ENCODE peak calls at places on chromosomes 7 and 10, in nine cellular contexts. One of them, this sample, is unnamed. For H3K4me1, the result is how much of the 10 kb centered on the place peaks cover.

GRCh38 chr7:4682621-4683042 is 537 bp downstream of the FOXK1 start:
- DNase-seq in CD8-positive, alpha-beta T cell: peak
- DNase-seq in ovary: peak
- DNase-seq in A549: no peak
- DNase-seq in right cardiac atrium: peak
- DNase-seq in CD8-positive, alpha-beta memory T cell: peak
- DNase-seq in heart right ventricle: peak
- DNase-seq in CD4-positive, CD25-positive, alpha-beta regulatory T cell: peak
- DNase-seq in vagina: no peak
- DNase-seq in this sample: peak

GRCh38 chr7:152344253-152344652 is 91.5 kb downstream of the KMT2C start:
- DNase-seq in CD4-positive, CD25-positive, alpha-beta regulatory T cell: no peak
- DNase-seq in A549: no peak
- DNase-seq in CD8-positive, alpha-beta memory T cell: peak
- DNase-seq in CD8-positive, alpha-beta T cell: no peak
- DNase-seq in heart right ventricle: no peak
- DNase-seq in ovary: no peak
- DNase-seq in vagina: no peak
- DNase-seq in right cardiac atrium: no peak
- DNase-seq in this sample: no peak

GRCh38 chr10:13788701-13789447 is 202.1 kb downstream of the PRPF18 start:
- DNase-seq in ovary: peak
- DNase-seq in heart right ventricle: peak
- DNase-seq in CD8-positive, alpha-beta memory T cell: peak
- DNase-seq in CD8-positive, alpha-beta T cell: no peak
- DNase-seq in right cardiac atrium: peak
- DNase-seq in vagina: no peak
- DNase-seq in CD4-positive, CD25-positive, alpha-beta regulatory T cell: peak
- DNase-seq in A549: no peak
- DNase-seq in this sample: peak

GRCh38 chr7:6179620-6180343 is 92.6 kb downstream of the CYTH3 start:
- DNase-seq in A549: no peak
- DNase-seq in right cardiac atrium: no peak
- DNase-seq in vagina: no peak
- DNase-seq in CD8-positive, alpha-beta memory T cell: no peak
- DNase-seq in ovary: no peak
- DNase-seq in heart right ventricle: no peak
- DNase-seq in CD8-positive, alpha-beta T cell: no peak
- DNase-seq in CD4-positive, CD25-positive, alpha-beta regulatory T cell: no peak
- DNase-seq in this sample: no peak

GRCh38 chr10:58266003-58266825 is 1.5 kb downstream of the IPMK start:
- DNase-seq in CD4-positive, CD25-positive, alpha-beta regulatory T cell: peak
- DNase-seq in A549: peak
- DNase-seq in heart right ventricle: no peak
- DNase-seq in CD8-positive, alpha-beta memory T cell: peak
- DNase-seq in right cardiac atrium: no peak
- DNase-seq in CD8-positive, alpha-beta T cell: peak
- DNase-seq in ovary: no peak
- DNase-seq in vagina: no peak
- DNase-seq in this sample: peak

GRCh38 chr10:107865691-107866090 is 701.2 kb upstream of the SORCS1 start:
- DNase-seq in heart right ventricle: no peak
- DNase-seq in CD4-positive, CD25-positive, alpha-beta regulatory T cell: no peak
- DNase-seq in CD8-positive, alpha-beta memory T cell: no peak
- DNase-seq in vagina: no peak
- DNase-seq in right cardiac atrium: no peak
- DNase-seq in ovary: no peak
- DNase-seq in A549: no peak
- DNase-seq in CD8-positive, alpha-beta T cell: no peak
- DNase-seq in this sample: no peak

GRCh38 chr10:109902992-109903947 is 20.0 kb downstream of the XPNPEP1 start:
- DNase-seq in CD8-positive, alpha-beta memory T cell: no peak
- DNase-seq in A549: no peak
- DNase-seq in right cardiac atrium: peak
- DNase-seq in CD8-positive, alpha-beta T cell: no peak
- DNase-seq in heart right ventricle: no peak
- DNase-seq in vagina: no peak
- DNase-seq in CD4-positive, CD25-positive, alpha-beta regulatory T cell: peak
- DNase-seq in ovary: no peak
- DNase-seq in this sample: no peak

GRCh38 chr10:17851611-17852010 is 42.5 kb downstream of the MRC1 start:
- DNase-seq in heart right ventricle: peak
- DNase-seq in CD4-positive, CD25-positive, alpha-beta regulatory T cell: no peak
- DNase-seq in ovary: no peak
- DNase-seq in CD8-positive, alpha-beta T cell: no peak
- DNase-seq in right cardiac atrium: peak
- DNase-seq in CD8-positive, alpha-beta memory T cell: no peak
- DNase-seq in vagina: no peak
- DNase-seq in A549: no peak
- DNase-seq in this sample: no peak

GRCh38 chr7:116577320-116577871 is 52.6 kb downstream of the CAV1 start:
- DNase-seq in right cardiac atrium: no peak
- DNase-seq in CD8-positive, alpha-beta memory T cell: no peak
- DNase-seq in ovary: no peak
- DNase-seq in heart right ventricle: no peak
- DNase-seq in CD4-positive, CD25-positive, alpha-beta regulatory T cell: peak
- DNase-seq in A549: no peak
- DNase-seq in CD8-positive, alpha-beta T cell: no peak
- DNase-seq in vagina: no peak
- DNase-seq in this sample: no peak

GRCh38 chr10:12042409-12042796 is 206 bp downstream of the UPF2 start:
- DNase-seq in CD8-positive, alpha-beta memory T cell: peak
- DNase-seq in CD4-positive, CD25-positive, alpha-beta regulatory T cell: peak
- DNase-seq in CD8-positive, alpha-beta T cell: peak
- DNase-seq in A549: peak
- DNase-seq in ovary: no peak
- DNase-seq in vagina: no peak
- DNase-seq in right cardiac atrium: peak
- DNase-seq in heart right ventricle: peak
- DNase-seq in this sample: peak

GRCh38 chr10:28652703-28653102 is 24.6 kb upstream of the BAMBI start:
- DNase-seq in CD4-positive, CD25-positive, alpha-beta regulatory T cell: no peak
- DNase-seq in CD8-positive, alpha-beta memory T cell: no peak
- DNase-seq in A549: no peak
- DNase-seq in right cardiac atrium: no peak
- DNase-seq in ovary: no peak
- DNase-seq in CD8-positive, alpha-beta T cell: no peak
- DNase-seq in heart right ventricle: no peak
- DNase-seq in vagina: no peak
- DNase-seq in this sample: no peak

GRCh38 chr7:149725916-149726315 is 47.5 kb downstream of the ZNF467 start:
- DNase-seq in A549: no peak
- DNase-seq in heart right ventricle: no peak
- DNase-seq in vagina: no peak
- DNase-seq in CD8-positive, alpha-beta memory T cell: no peak
- DNase-seq in right cardiac atrium: no peak
- DNase-seq in ovary: no peak
- DNase-seq in CD8-positive, alpha-beta T cell: no peak
- DNase-seq in CD4-positive, CD25-positive, alpha-beta regulatory T cell: no peak
- DNase-seq in this sample: no peak

GRCh38 chr10:79052311-79053080 is 16.3 kb upstream of the ZMIZ1 start:
- DNase-seq in A549: peak
- DNase-seq in CD8-positive, alpha-beta memory T cell: no peak
- DNase-seq in ovary: peak
- DNase-seq in CD4-positive, CD25-positive, alpha-beta regulatory T cell: peak
- DNase-seq in vagina: no peak
- DNase-seq in CD8-positive, alpha-beta T cell: peak
- DNase-seq in right cardiac atrium: no peak
- DNase-seq in heart right ventricle: no peak
- DNase-seq in this sample: peak

GRCh38 chr7:130994378-130995115 is 260.5 kb upstream of the KLF14 start:
- DNase-seq in ovary: peak
- DNase-seq in A549: no peak
- DNase-seq in heart right ventricle: peak
- DNase-seq in right cardiac atrium: peak
- DNase-seq in CD4-positive, CD25-positive, alpha-beta regulatory T cell: no peak
- DNase-seq in CD8-positive, alpha-beta memory T cell: no peak
- DNase-seq in vagina: peak
- DNase-seq in CD8-positive, alpha-beta T cell: no peak
- DNase-seq in this sample: no peak

GRCh38 chr7:12158334-12159060 is 52.6 kb upstream of the TMEM106B start:
- DNase-seq in ovary: no peak
- DNase-seq in A549: peak
- DNase-seq in right cardiac atrium: no peak
- DNase-seq in CD4-positive, CD25-positive, alpha-beta regulatory T cell: no peak
- DNase-seq in heart right ventricle: no peak
- DNase-seq in CD8-positive, alpha-beta T cell: no peak
- DNase-seq in CD8-positive, alpha-beta memory T cell: no peak
- DNase-seq in vagina: no peak
- DNase-seq in this sample: no peak

GRCh38 chr10:28463141-28463540 is 69.8 kb upstream of the WAC start:
- DNase-seq in CD4-positive, CD25-positive, alpha-beta regulatory T cell: no peak
- DNase-seq in vagina: no peak
- DNase-seq in CD8-positive, alpha-beta memory T cell: no peak
- DNase-seq in right cardiac atrium: no peak
- DNase-seq in CD8-positive, alpha-beta T cell: no peak
- DNase-seq in heart right ventricle: no peak
- DNase-seq in ovary: no peak
- DNase-seq in A549: no peak
- DNase-seq in this sample: no peak

GRCh38 chr7:46713868-46714596 is 793.0 kb upstream of the IGFBP3 start:
- DNase-seq in A549: no peak
- DNase-seq in ovary: peak
- DNase-seq in vagina: no peak
- DNase-seq in heart right ventricle: peak
- DNase-seq in right cardiac atrium: peak
- DNase-seq in CD4-positive, CD25-positive, alpha-beta regulatory T cell: no peak
- DNase-seq in CD8-positive, alpha-beta memory T cell: no peak
- DNase-seq in CD8-positive, alpha-beta T cell: no peak
- DNase-seq in this sample: no peak

GRCh38 chr7:70052691-70053090 is 454.4 kb downstream of the AUTS2 start:
- DNase-seq in right cardiac atrium: no peak
- DNase-seq in ovary: no peak
- DNase-seq in vagina: no peak
- DNase-seq in A549: no peak
- DNase-seq in CD4-positive, CD25-positive, alpha-beta regulatory T cell: no peak
- DNase-seq in heart right ventricle: no peak
- DNase-seq in CD8-positive, alpha-beta T cell: no peak
- DNase-seq in CD8-positive, alpha-beta memory T cell: no peak
- DNase-seq in this sample: no peak

GRCh38 chr10:97511711-97512445 is 13.2 kb downstream of the UBTD1 start:
- DNase-seq in right cardiac atrium: peak
- DNase-seq in A549: no peak
- DNase-seq in ovary: no peak
- DNase-seq in CD4-positive, CD25-positive, alpha-beta regulatory T cell: no peak
- DNase-seq in CD8-positive, alpha-beta T cell: no peak
- DNase-seq in CD8-positive, alpha-beta memory T cell: no peak
- DNase-seq in vagina: no peak
- DNase-seq in heart right ventricle: no peak
- DNase-seq in this sample: no peak

GRCh38 chr10:29619273-29619672 is 15.5 kb downstream of the SVIL start:
- DNase-seq in right cardiac atrium: no peak
- DNase-seq in CD4-positive, CD25-positive, alpha-beta regulatory T cell: no peak
- DNase-seq in A549: peak
- DNase-seq in ovary: no peak
- DNase-seq in CD8-positive, alpha-beta memory T cell: no peak
- DNase-seq in CD8-positive, alpha-beta T cell: no peak
- DNase-seq in vagina: no peak
- DNase-seq in heart right ventricle: no peak
- DNase-seq in this sample: no peak

DNA sequence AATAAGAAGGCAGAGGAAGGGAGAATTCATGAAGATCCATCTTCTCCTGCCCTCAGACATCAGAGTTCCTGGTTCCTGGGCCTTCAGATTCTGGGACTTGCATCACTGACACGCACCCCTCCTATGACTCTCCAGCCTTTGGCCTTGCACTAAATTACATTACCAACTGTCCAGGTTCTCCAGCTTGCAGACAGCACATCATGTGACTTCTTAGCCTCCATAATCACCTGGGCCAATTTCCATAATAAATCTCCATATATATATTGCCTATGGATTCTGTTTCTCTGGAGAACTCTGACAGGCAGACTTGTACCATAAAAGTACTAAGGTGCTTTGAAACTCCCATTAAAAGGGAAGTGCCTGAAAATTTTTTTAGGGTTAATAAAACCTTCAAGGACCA is 23.2 kb downstream of the RSU1 start:
- DNase-seq in heart right ventricle: no peak
- DNase-seq in CD8-positive, alpha-beta memory T cell: no peak
- DNase-seq in A549: no peak
- DNase-seq in ovary: no peak
- DNase-seq in right cardiac atrium: no peak
- DNase-seq in CD8-positive, alpha-beta T cell: no peak
- DNase-seq in vagina: peak
- DNase-seq in CD4-positive, CD25-positive, alpha-beta regulatory T cell: no peak
- DNase-seq in this sample: no peak
- H3K4me1 ChIP-seq in heart right ventricle: under half
- H3K4me1 ChIP-seq in CD8-positive, alpha-beta memory T cell: under half
- H3K4me1 ChIP-seq in A549: under half
- H3K4me1 ChIP-seq in ovary: under half
- H3K4me1 ChIP-seq in right cardiac atrium: under half
- H3K4me1 ChIP-seq in CD8-positive, alpha-beta T cell: under half
- H3K4me1 ChIP-seq in vagina: under half
- H3K4me1 ChIP-seq in CD4-positive, CD25-positive, alpha-beta regulatory T cell: under half
- H3K4me1 ChIP-seq in this sample: under half

GRCh38 chr10:75302029-75302428 is 66.3 kb upstream of the COMTD1 start:
- DNase-seq in CD8-positive, alpha-beta memory T cell: no peak
- DNase-seq in CD4-positive, CD25-positive, alpha-beta regulatory T cell: no peak
- DNase-seq in right cardiac atrium: no peak
- DNase-seq in A549: no peak
- DNase-seq in ovary: no peak
- DNase-seq in CD8-positive, alpha-beta T cell: no peak
- DNase-seq in heart right ventricle: no peak
- DNase-seq in vagina: no peak
- DNase-seq in this sample: no peak
- H3K4me1 ChIP-seq in CD8-positive, alpha-beta memory T cell: under half
- H3K4me1 ChIP-seq in CD4-positive, CD25-positive, alpha-beta regulatory T cell: under half
- H3K4me1 ChIP-seq in right cardiac atrium: under half
- H3K4me1 ChIP-seq in A549: under half
- H3K4me1 ChIP-seq in ovary: under half
- H3K4me1 ChIP-seq in CD8-positive, alpha-beta T cell: under half
- H3K4me1 ChIP-seq in heart right ventricle: under half
- H3K4me1 ChIP-seq in vagina: under half
- H3K4me1 ChIP-seq in this sample: under half

GRCh38 chr10:77197544-77197943 is 440.1 kb downstream of the KCNMA1 start:
- DNase-seq in CD8-positive, alpha-beta T cell: no peak
- DNase-seq in CD8-positive, alpha-beta memory T cell: no peak
- DNase-seq in ovary: no peak
- DNase-seq in heart right ventricle: no peak
- DNase-seq in vagina: no peak
- DNase-seq in A549: no peak
- DNase-seq in CD4-positive, CD25-positive, alpha-beta regulatory T cell: no peak
- DNase-seq in right cardiac atrium: no peak
- DNase-seq in this sample: no peak
- H3K4me1 ChIP-seq in CD8-positive, alpha-beta T cell: under half
- H3K4me1 ChIP-seq in CD8-positive, alpha-beta memory T cell: under half
- H3K4me1 ChIP-seq in ovary: under half
- H3K4me1 ChIP-seq in heart right ventricle: under half
- H3K4me1 ChIP-seq in vagina: under half
- H3K4me1 ChIP-seq in A549: under half
- H3K4me1 ChIP-seq in CD4-positive, CD25-positive, alpha-beta regulatory T cell: under half
- H3K4me1 ChIP-seq in right cardiac atrium: under half
- H3K4me1 ChIP-seq in this sample: under half

DNA sequence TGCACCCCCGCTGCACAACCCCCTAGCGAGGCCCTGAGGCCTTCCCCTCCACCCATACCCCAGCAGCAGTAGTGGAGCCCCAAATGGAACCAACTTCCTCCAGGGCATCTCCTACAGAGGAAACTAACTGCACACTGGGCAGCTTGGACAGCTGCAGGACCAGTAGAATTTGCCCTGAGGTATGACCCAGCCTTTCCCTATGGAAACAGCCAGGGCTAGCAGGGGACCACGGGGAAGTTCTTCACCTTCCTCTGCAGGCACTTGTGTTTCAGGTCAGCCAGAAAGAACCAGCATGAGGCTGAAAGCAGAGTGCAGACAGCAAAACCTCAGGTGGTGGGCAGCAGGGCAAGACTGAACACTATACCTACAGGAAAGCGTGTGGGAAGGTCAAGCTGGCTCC is 5.7 kb upstream of the EEPD1 start:
- DNase-seq in vagina: no peak
- DNase-seq in A549: no peak
- DNase-seq in CD4-positive, CD25-positive, alpha-beta regulatory T cell: no peak
- DNase-seq in CD8-positive, alpha-beta memory T cell: no peak
- DNase-seq in ovary: no peak
- DNase-seq in heart right ventricle: no peak
- DNase-seq in right cardiac atrium: no peak
- DNase-seq in CD8-positive, alpha-beta T cell: no peak
- DNase-seq in this sample: no peak
- H3K4me1 ChIP-seq in vagina: under half
- H3K4me1 ChIP-seq in A549: under half
- H3K4me1 ChIP-seq in CD4-positive, CD25-positive, alpha-beta regulatory T cell: under half
- H3K4me1 ChIP-seq in CD8-positive, alpha-beta memory T cell: under half
- H3K4me1 ChIP-seq in ovary: under half
- H3K4me1 ChIP-seq in heart right ventricle: under half
- H3K4me1 ChIP-seq in right cardiac atrium: under half
- H3K4me1 ChIP-seq in CD8-positive, alpha-beta T cell: under half
- H3K4me1 ChIP-seq in this sample: under half